ENCODE peak calls at places on chromosome 15, in four cellular contexts. C is stomach, R is left ventricle myocardium inferior, B is lower lobe of right lung. H is an unnamed sample.
A peak's percentile ranks its signal among the peaks of the same experiment; 100 is the strongest.

GRCh38 chr15:79874242-79874641 is 22.6 kb downstream of the MTHFS start:
- DNase-seq in C (no peak), R (no peak), B (no peak), H (no peak)

GRCh38 chr15:29822100-29822684 is at the start of gene TJP1:
- DNase-seq in C (peak; percentile 83), R (peak; percentile 82), B (peak; percentile 82), H (no peak)

GRCh38 chr15:89143503-89144162 is 55.4 kb downstream of the ABHD2 start:
- DNase-seq in C (no peak), R (no peak), B (no peak), H (no peak)

GRCh38 chr15:70772402-70772801 is 9.0 kb upstream of the UACA start:
- DNase-seq in C (no peak), R (no peak), B (no peak), H (no peak)

GRCh38 chr15:29438714-29439076 is 169.1 kb upstream of the NSMCE3 start:
- DNase-seq in C (no peak), R (no peak), B (no peak), H (no peak)

GRCh38 chr15:85624241-85624855 is 170.4 kb downstream of the KLHL25 start:
- DNase-seq in C (no peak), R (no peak), B (no peak), H (no peak)

GRCh38 chr15:30933293-30933692 is 29.6 kb downstream of the FAN1 start:
- DNase-seq in C (no peak), R (no peak), B (no peak), H (no peak)

GRCh38 chr15:71508081-71508682 is 302.2 kb upstream of the NR2E3 start:
- DNase-seq in C (no peak), R (no peak), B (no peak), H (no peak)

GRCh38 chr15:81858586-81858985 is 187.2 kb downstream of the MEX3B start:
- DNase-seq in C (no peak), R (no peak), B (no peak), H (no peak)

GRCh38 chr15:36335659-36336058 is 243.8 kb upstream of the CDIN1 start:
- DNase-seq in C (no peak), R (no peak), B (no peak), H (no peak)

GRCh38 chr15:88126695-88127476 is 129.7 kb downstream of the NTRK3 start:
- DNase-seq in C (no peak), R (no peak), B (no peak), H (no peak)

GRCh38 chr15:26148461-26148860 is 285.3 kb upstream of the ATP10A start:
- DNase-seq in C (no peak), R (no peak), B (no peak), H (no peak)

GRCh38 chr15:77066961-77067690 is 3.8 kb downstream of the TSPAN3 start:
- DNase-seq in C (no peak), R (no peak), B (no peak), H (no peak)

GRCh38 chr15:55914446-55914845 is 79.0 kb downstream of the NEDD4 start:
- DNase-seq in C (no peak), R (no peak), B (no peak), H (no peak)

GRCh38 chr15:78061963-78062427 is 15.5 kb downstream of the TBC1D2B start:
- DNase-seq in C (no peak), R (no peak), B (no peak), H (no peak)

GRCh38 chr15:57306305-57306943 is 69.9 kb upstream of the CGNL1 start:
- DNase-seq in C (peak; percentile 92), R (peak; percentile 89), B (peak; percentile 91), H (peak; percentile 65)

GRCh38 chr15:58549780-58550064 is 117.9 kb downstream of the LIPC start:
- DNase-seq in C (peak; percentile 7), R (no peak), B (no peak), H (no peak)

GRCh38 chr15:50911001-50911400 is 2.5 kb downstream of the AP4E1 start:
- DNase-seq in C (no peak), R (no peak), B (no peak), H (no peak)

GRCh38 chr15:81011593-81011992 is 10.9 kb downstream of the TLNRD1 start:
- DNase-seq in C (no peak), R (no peak), B (no peak), H (no peak)

GRCh38 chr15:101064795-101065569 is 145.8 kb downstream of the LRRK1 start:
- DNase-seq in C (no peak), R (no peak), B (peak; percentile 26), H (no peak)

GRCh38 chr15:25092661-25093060 is 137.9 kb downstream of the SNRPN start:
- DNase-seq in C (no peak), R (no peak), B (no peak), H (no peak)

GRCh38 chr15:37041836-37042235 is 58.5 kb downstream of the MEIS2 start:
- DNase-seq in C (no peak), R (no peak), B (no peak), H (no peak)

GRCh38 chr15:78796510-78796909 is 14.8 kb downstream of the ADAMTS7 start:
- DNase-seq in C (no peak), R (no peak), B (no peak), H (no peak)

GRCh38 chr15:95845862-95846515 is 484.5 kb upstream of the NR2F2 start:
- DNase-seq in C (no peak), R (peak; percentile 55), B (no peak), H (no peak)

GRCh38 chr15:36370735-36371115 is 208.7 kb upstream of the CDIN1 start:
- DNase-seq in C (no peak), R (no peak), B (no peak), H (no peak)

GRCh38 chr15:57607570-57608000 is 15.9 kb downstream of the MYZAP start:
- DNase-seq in C (peak; percentile 73), R (no peak), B (peak; percentile 70), H (no peak)

GRCh38 chr15:33722005-33722672 is 246.2 kb upstream of the CHRM5 start:
- DNase-seq in C (no peak), R (no peak), B (no peak), H (no peak)

GRCh38 chr15:48672206-48672605 is 26.7 kb upstream of the FBN1 start:
- DNase-seq in C (no peak), R (no peak), B (no peak), H (no peak)

GRCh38 chr15:59294961-59295741 is 77.5 kb downstream of the MYO1E start:
- DNase-seq in C (no peak), R (no peak), B (no peak), H (no peak)

GRCh38 chr15:60004019-60004845 is at the start of gene FOXB1:
- DNase-seq in C (no peak), R (no peak), B (no peak), H (no peak)

GRCh38 chr15:70777156-70777926 is 14.0 kb upstream of the UACA start:
- DNase-seq in C (no peak), R (no peak), B (no peak), H (no peak)

GRCh38 chr15:70328137-70329115 is 230.7 kb upstream of the TLE3 start:
- DNase-seq in C (no peak), R (peak; percentile 49), B (no peak), H (no peak)

DNA sequence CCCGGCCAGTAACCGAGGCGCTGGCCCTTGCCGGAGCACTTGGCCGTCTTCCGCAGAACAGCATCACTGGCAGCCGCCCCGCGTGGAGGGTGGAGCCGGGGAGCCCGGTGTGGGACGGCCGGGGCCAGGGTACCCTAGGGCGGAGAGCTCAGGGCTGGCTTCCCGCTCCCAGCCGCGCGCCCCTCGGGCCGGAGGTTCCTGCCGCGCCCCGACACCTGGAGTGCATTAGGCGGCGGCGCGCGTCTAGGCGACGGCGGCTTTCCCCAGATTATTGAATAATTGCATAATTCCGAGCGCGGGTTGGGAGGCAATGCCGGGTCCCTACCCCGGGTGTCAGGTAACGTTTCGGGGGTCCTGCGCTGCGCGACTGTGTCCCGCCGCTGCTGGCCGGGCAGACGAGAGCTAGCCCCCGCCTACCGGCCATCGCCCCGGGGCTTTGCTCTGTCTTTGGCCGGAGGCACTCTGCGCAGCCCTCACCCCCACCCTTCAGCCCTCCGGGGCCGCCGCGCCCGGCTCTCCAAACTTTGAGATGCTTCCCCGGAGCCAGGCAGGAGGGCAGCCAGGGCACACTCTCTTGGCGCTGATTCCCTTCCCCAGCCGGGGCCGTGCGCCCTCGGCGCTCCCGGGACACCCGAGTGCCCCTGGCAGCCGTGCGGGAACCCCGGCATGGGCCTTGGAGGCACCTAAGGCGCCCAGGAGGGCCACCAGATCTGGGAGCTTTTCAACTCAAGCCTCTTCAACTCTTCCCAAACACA is 749 bp downstream of the ITGA11 start:
- DNase-seq in C (peak; percentile 17), R (peak; percentile 59), B (no peak), H (no peak)
- H3K4me3 ChIP-seq in C (peak overlapping the region; percentile 43), R (peak overlapping the region; percentile 72), B (peak overlapping the region; percentile 52), H (no peak overlapping the region)

GRCh38 chr15:65132841-65133549 is 613 bp downstream of the PDCD7 start:
- DNase-seq in C (peak; percentile 45), R (peak; percentile 21), B (peak; percentile 75), H (peak; percentile 0)
- H3K27ac ChIP-seq in C (peak overlapping the region; percentile 93), R (peak overlapping the region; percentile 87), B (peak overlapping the region; percentile 90), H (peak overlapping the region; percentile 84)

GRCh38 chr15:69059170-69059943 is 44.9 kb downstream of the NOX5 start:
- DNase-seq in C (peak; percentile 92), R (peak; percentile 89), B (peak; percentile 87), H (peak; percentile 41)
- H3K36me3 ChIP-seq in C (no peaks in the 10 kb centered on the region), R (no peaks in the 10 kb centered on the region), B (no peaks in the 10 kb centered on the region), H (no peaks in the 10 kb centered on the region)

GRCh38 chr15:74319138-74319460 is 48.3 kb downstream of the CYP11A1 start:
- DNase-seq in C (no peak), R (no peak), B (no peak), H (no peak)

GRCh38 chr15:74320358-74321247 is 46.8 kb downstream of the CYP11A1 start:
- DNase-seq in C (peak; percentile 44), R (peak; percentile 61), B (no peak), H (no peak)

GRCh38 chr15:74317820-74318375 is 49.5 kb downstream of the CYP11A1 start:
- DNase-seq in C (no peak), R (peak; percentile 92), B (no peak), H (no peak)

GRCh38 chr15:74319596-74320357 is 47.7 kb downstream of the CYP11A1 start:
- DNase-seq in C (no peak), R (peak; percentile 48), B (no peak), H (no peak)

GRCh38 chr15:74318376-74319137 is 48.9 kb downstream of the CYP11A1 start:
- DNase-seq in C (no peak), R (peak; percentile 54), B (no peak), H (no peak)
- H3K4me3 ChIP-seq in C (no peak overlapping the region), R (peak overlapping the region; percentile 27), B (no peak overlapping the region), H (no peak overlapping the region)

DNA sequence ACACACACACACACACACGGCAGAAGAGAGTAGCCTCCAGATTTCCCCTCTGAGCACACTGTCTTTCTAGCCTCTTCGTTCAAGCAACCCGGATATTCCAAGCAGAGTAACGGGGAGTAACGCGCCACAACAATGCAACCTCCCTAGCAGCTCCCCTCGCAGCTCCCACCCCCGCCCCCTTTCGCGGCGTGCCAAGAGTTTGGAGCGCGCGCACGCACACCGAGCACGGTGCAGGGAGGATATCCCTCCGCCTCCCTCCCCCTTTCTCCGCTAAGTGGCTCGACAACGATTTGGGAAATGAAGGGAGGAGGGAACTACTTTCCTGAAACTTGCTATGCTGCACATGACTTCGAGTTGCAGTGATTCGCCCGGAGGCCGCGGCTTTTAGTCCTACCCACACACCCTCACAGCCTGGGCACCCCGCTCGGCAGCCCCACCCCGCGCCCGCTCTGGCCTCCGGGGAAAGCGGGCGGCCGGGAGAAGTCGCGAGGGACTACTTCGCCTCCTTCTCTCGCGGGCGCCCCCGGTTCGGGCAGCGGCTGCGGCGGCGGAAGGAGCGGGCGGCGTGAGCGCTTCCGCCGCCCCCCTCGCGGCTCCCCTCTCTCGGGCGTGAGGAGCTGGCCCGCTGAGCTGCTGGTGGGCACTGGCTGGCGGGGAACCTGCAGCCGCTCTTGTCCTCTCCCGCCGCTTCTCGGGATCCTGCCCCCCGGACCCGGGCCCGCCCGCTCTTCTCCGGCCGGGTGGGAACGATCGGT is 733 bp upstream of the SPRED1 start:
- DNase-seq in C (peak; percentile 83), R (peak; percentile 93), B (peak; percentile 92), H (peak; percentile 26)
- H3K27ac ChIP-seq in C (peak overlapping the region; percentile 99), R (peak overlapping the region; percentile 99), B (peak overlapping the region; percentile 96), H (no peak overlapping the region)

GRCh38 chr15:75508741-75509532 is 57.4 kb upstream of the SIN3A start:
- DNase-seq in C (no peak), R (no peak), B (no peak), H (no peak)
- H3K36me3 ChIP-seq in C (peaks cover 75% of the 10 kb centered on the region), R (peaks cover 56% of the 10 kb centered on the region), B (peaks cover 66% of the 10 kb centered on the region), H (peaks cover 12% of the 10 kb centered on the region)

H was measured in effector memory CD4-positive, alpha-beta T cell.